ENCODE peak calls at places on chromosomes 5 and 9, in four cellular contexts. V is fibroblast of lung, B is heart right ventricle, E is cardiac muscle cell. G is an unnamed sample. For H3K4me1, the result is how much of the 10 kb centered on the place peaks cover.

GRCh38 chr9:129280236-129281231 is 102.5 kb upstream of the IER5L start:
- DNase-seq in B (no peak), E (no peak), V (no peak), G (no peak)

GRCh38 chr9:106450549-106450948 is 412.4 kb upstream of the ZNF462 start:
- DNase-seq in V (no peak), E (no peak), B (peak), G (no peak)

GRCh38 chr9:98168952-98169488 is 23.4 kb downstream of the CORO2A start:
- DNase-seq in B (peak), E (peak), V (peak), G (no peak)

GRCh38 chr5:55096186-55096585 is 6.3 kb upstream of the GZMA start:
- DNase-seq in B (no peak), E (no peak), V (no peak), G (no peak)

GRCh38 chr9:962023-962422 is 14.4 kb upstream of the DMRT3 start:
- DNase-seq in B (no peak), E (no peak), V (peak), G (no peak)

GRCh38 chr5:140321796-140322195 is 18.9 kb upstream of the PFDN1 start:
- DNase-seq in E (no peak), V (no peak), B (peak), G (no peak)

GRCh38 chr5:114123654-114124053 is 238.2 kb upstream of the KCNN2 start:
- DNase-seq in V (no peak), E (no peak), B (no peak), G (no peak)

GRCh38 chr5:167970002-167970401 is 321.4 kb upstream of the WWC1 start:
- DNase-seq in V (peak), E (peak), B (no peak), G (no peak)

GRCh38 chr9:126822873-126823272 is 18.0 kb downstream of the ZBTB43 start:
- DNase-seq in B (no peak), E (no peak), V (no peak), G (no peak)

GRCh38 chr5:110917161-110917875 is 154.2 kb upstream of the TSLP start:
- DNase-seq in B (no peak), V (peak), E (peak), G (no peak)

GRCh38 chr5:83470920-83471404 is 582 bp upstream of the VCAN start:
- DNase-seq in B (no peak), E (no peak), V (no peak), G (no peak)

GRCh38 chr9:90903731-90904422 is 102.3 kb downstream of the SYK start:
- DNase-seq in B (no peak), E (no peak), V (no peak), G (no peak)

DNA sequence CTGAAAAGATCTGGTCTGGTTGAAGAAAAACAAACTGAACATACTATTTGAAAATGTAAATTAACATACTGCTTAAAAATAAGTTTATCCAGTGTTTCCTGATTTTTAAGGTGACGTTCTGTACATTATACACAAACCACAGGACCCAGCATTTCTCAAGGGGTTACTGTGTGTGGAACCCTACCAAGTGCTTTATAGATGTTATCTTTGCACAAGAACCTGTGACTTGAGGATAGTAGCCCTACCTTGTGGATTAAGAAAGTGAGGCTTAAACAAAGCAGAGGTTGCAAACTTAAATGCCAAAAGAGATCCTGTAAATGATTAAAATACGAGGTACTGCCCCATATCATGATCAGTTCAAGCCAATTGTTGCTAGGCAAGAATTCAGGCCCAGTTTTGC is 4.7 kb downstream of the KLF9 start:
- DNase-seq in V (no peak), E (no peak), B (no peak), G (no peak)
- H3K4me3 ChIP-seq in V (peak), E (no peak), B (peak), G (peak)

GRCh38 chr9:70044450-70045307 is 1.0 kb downstream of the MAMDC2 start:
- DNase-seq in B (no peak), V (peak), E (peak), G (no peak)
- H3K4me1 ChIP-seq in B (half or more), V (under half), E (under half), G (under half)

GRCh38 chr9:17907780-17908513 is 329.1 kb downstream of the SH3GL2 start:
- DNase-seq in V (no peak), B (no peak), E (peak), G (no peak)
- H3K4me3 ChIP-seq in V (no peak), B (peak), E (no peak), G (no peak)

GRCh38 chr5:39217365-39218281 is 1.7 kb downstream of the FYB1 start:
- DNase-seq in V (peak), B (peak), E (peak), G (peak)
- H3K4me1 ChIP-seq in V (under half), B (under half), E (under half), G (half or more)

GRCh38 chr9:19925674-19926503 is 137.1 kb upstream of the SLC24A2 start:
- DNase-seq in B (peak), E (peak), V (peak), G (peak)
- H3K4me3 ChIP-seq in B (peak), E (peak), V (peak), G (peak)

GRCh38 chr5:173016621-173017046 is 33.1 kb downstream of the ATP6V0E1 start:
- DNase-seq in E (peak), B (peak), V (peak), G (no peak)
- H3K4me1 ChIP-seq in E (under half), B (under half), V (under half), G (under half)

GRCh38 chr9:133924453-133924852 is 67.7 kb downstream of the VAV2 start:
- DNase-seq in V (no peak), B (no peak), E (no peak), G (no peak)

GRCh38 chr9:133928248-133928764 is 63.8 kb downstream of the VAV2 start:
- DNase-seq in E (no peak), V (peak), B (no peak), G (no peak)

GRCh38 chr9:133929599-133929998 is 62.5 kb downstream of the VAV2 start:
- DNase-seq in B (no peak), E (no peak), V (no peak), G (no peak)

GRCh38 chr9:133927041-133927440 is 65.1 kb downstream of the VAV2 start:
- DNase-seq in E (no peak), V (no peak), B (no peak), G (no peak)

GRCh38 chr9:133926165-133926856 is 65.8 kb downstream of the VAV2 start:
- DNase-seq in B (no peak), E (no peak), V (no peak), G (no peak)
- H3K4me3 ChIP-seq in B (no peak), E (no peak), V (no peak), G (no peak)

DNA sequence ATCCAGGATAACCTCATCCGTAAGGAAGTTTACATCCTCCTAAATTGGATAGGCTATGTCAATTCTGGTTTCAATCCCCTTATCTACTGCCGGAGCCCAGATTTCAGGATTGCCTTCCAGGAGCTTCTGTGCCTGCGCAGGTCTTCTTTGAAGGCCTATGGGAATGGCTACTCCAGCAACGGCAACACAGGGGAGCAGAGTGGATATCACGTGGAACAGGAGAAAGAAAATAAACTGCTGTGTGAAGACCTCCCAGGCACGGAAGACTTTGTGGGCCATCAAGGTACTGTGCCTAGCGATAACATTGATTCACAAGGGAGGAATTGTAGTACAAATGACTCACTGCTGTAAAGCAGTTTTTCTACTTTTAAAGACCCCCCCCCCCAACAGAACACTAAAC is 1.3 kb downstream of the ADRB2 start:
- DNase-seq in B (no peak), E (no peak), V (peak), G (no peak)
- H3K4me1 ChIP-seq in B (half or more), E (under half), V (under half), G (under half)

GRCh38 chr5:171390883-171391677 is 3.4 kb downstream of the NPM1 start:
- DNase-seq in B (no peak), V (no peak), E (no peak), G (no peak)
- H3K4me3 ChIP-seq in B (peak), V (peak), E (peak), G (no peak)

G was measured in CD8-positive, alpha-beta memory T cell.